ENCODE peak calls at places on chromosomes 12 and 14, in six cellular contexts. L is mammary epithelial cell, K is mucosa of descending colon, V is tibial artery, P is NCI-H1092 treated with DMSO at 0.1 percent for 48 hours, M is fibroblast of lung. U is an unnamed sample.

GRCh38 chr12:130878193-130879185 is 6.6 kb downstream of the RAN start:
- DNase-seq in V (no peak), K (no peak), M (no peak), L (no peak), P (no peak), U (no peak)

GRCh38 chr12:96034631-96035282 is 630 bp downstream of the LTA4H start:
- DNase-seq in K (peak; percentile 56), V (peak; percentile 25), M (peak; percentile 45), P (no peak), L (peak; percentile 37), U (peak; percentile 29)

GRCh38 chr14:33914676-33915516 is 36.0 kb downstream of the EGLN3 start:
- DNase-seq in M (peak; percentile 5), L (peak; percentile 68), P (no peak), K (no peak), V (no peak), U (no peak)

GRCh38 chr12:19529933-19530630 is 90.8 kb downstream of the AEBP2 start:
- DNase-seq in V (no peak), P (no peak), M (peak; percentile 58), L (no peak), K (no peak), U (no peak)

GRCh38 chr14:29608861-29609260 is 318.8 kb downstream of the PRKD1 start:
- DNase-seq in M (no peak), P (no peak), L (no peak), K (no peak), V (no peak), U (no peak)

GRCh38 chr12:42023733-42024494 is 120.8 kb downstream of the GXYLT1 start:
- DNase-seq in L (peak; percentile 50), V (peak; percentile 69), P (peak; percentile 49), K (peak; percentile 60), M (peak; percentile 70), U (peak; percentile 74)

GRCh38 chr14:74610866-74611671 is 968 bp downstream of the LTBP2 start:
- DNase-seq in P (no peak), L (peak; percentile 42), K (no peak), M (peak; percentile 51), V (peak; percentile 47), U (no peak)

GRCh38 chr12:49200882-49201594 is 12.2 kb upstream of the TUBA1A start:
- DNase-seq in L (peak; percentile 76), V (no peak), K (no peak), P (peak; percentile 91), M (peak; percentile 90), U (peak; percentile 66)

GRCh38 chr12:10207136-10207535 is 5.5 kb upstream of the GABARAPL1 start:
- DNase-seq in M (no peak), L (no peak), P (no peak), V (no peak), K (no peak), U (no peak)

GRCh38 chr12:92506460-92506859 is 196.3 kb upstream of the PLEKHG7 start:
- DNase-seq in K (no peak), M (no peak), L (no peak), V (no peak), P (peak; percentile 40), U (no peak)